ENCODE peak calls at places on chromosome 21, in seven cellular contexts. One of them, this sample, is unnamed.
A peak's percentile ranks its signal among the peaks of the same experiment; 100 is the strongest.

GRCh38 chr21:20459838-20460237 is 538.4 kb upstream of the NCAM2 start:
- DNase-seq in K562: no peak
- DNase-seq in GM12878: no peak
- DNase-seq in ascending aorta: no peak
- DNase-seq in fibroblast of lung: no peak
- DNase-seq in ovary: no peak
- DNase-seq in transverse colon: no peak
- DNase-seq in this sample: no peak

GRCh38 chr21:36584980-36585940 is 105.3 kb upstream of the CLDN14 start:
- DNase-seq in transverse colon: no peak
- DNase-seq in ovary: no peak
- DNase-seq in ascending aorta: no peak
- DNase-seq in fibroblast of lung: no peak
- DNase-seq in GM12878: no peak
- DNase-seq in K562: no peak
- DNase-seq in this sample: no peak

GRCh38 chr21:32484706-32485380 is 72.3 kb downstream of the EVA1C start:
- DNase-seq in ascending aorta: no peak
- DNase-seq in ovary: peak; percentile 8
- DNase-seq in GM12878: no peak
- DNase-seq in transverse colon: peak; percentile 74
- DNase-seq in K562: peak; percentile 7
- DNase-seq in fibroblast of lung: no peak
- DNase-seq in this sample: no peak

GRCh38 chr21:36544545-36544944 is 64.6 kb upstream of the CLDN14 start:
- DNase-seq in fibroblast of lung: no peak
- DNase-seq in ovary: no peak
- DNase-seq in transverse colon: no peak
- DNase-seq in K562: no peak
- DNase-seq in ascending aorta: no peak
- DNase-seq in GM12878: no peak
- DNase-seq in this sample: no peak

GRCh38 chr21:46559291-46559983 is 45.4 kb downstream of the S100B start:
- DNase-seq in transverse colon: no peak
- DNase-seq in fibroblast of lung: no peak
- DNase-seq in ovary: no peak
- DNase-seq in GM12878: peak; percentile 34
- DNase-seq in K562: no peak
- DNase-seq in ascending aorta: no peak
- DNase-seq in this sample: no peak

GRCh38 chr21:25934771-25935224 is 200.0 kb downstream of the GABPA start:
- DNase-seq in ascending aorta: peak; percentile 69
- DNase-seq in ovary: no peak
- DNase-seq in transverse colon: peak; percentile 51
- DNase-seq in K562: no peak
- DNase-seq in GM12878: no peak
- DNase-seq in fibroblast of lung: peak; percentile 98
- DNase-seq in this sample: peak; percentile 65

GRCh38 chr21:16116798-16117197 is 387.0 kb downstream of the USP25 start:
- DNase-seq in ovary: no peak
- DNase-seq in transverse colon: no peak
- DNase-seq in fibroblast of lung: peak; percentile 89
- DNase-seq in K562: no peak
- DNase-seq in ascending aorta: no peak
- DNase-seq in GM12878: no peak
- DNase-seq in this sample: no peak

GRCh38 chr21:33914188-33914587 is 1.4 kb downstream of the ATP5PO start:
- DNase-seq in transverse colon: no peak
- DNase-seq in fibroblast of lung: peak; percentile 57
- DNase-seq in GM12878: no peak
- DNase-seq in ovary: no peak
- DNase-seq in K562: no peak
- DNase-seq in ascending aorta: no peak
- DNase-seq in this sample: no peak

GRCh38 chr21:38910390-38911008 is 104.8 kb downstream of the ETS2 start:
- DNase-seq in K562: no peak
- DNase-seq in ascending aorta: no peak
- DNase-seq in GM12878: no peak
- DNase-seq in fibroblast of lung: no peak
- DNase-seq in transverse colon: peak; percentile 69
- DNase-seq in ovary: no peak
- DNase-seq in this sample: no peak

GRCh38 chr21:32794643-32795042 is 23.1 kb upstream of the PAXBP1 start:
- DNase-seq in transverse colon: no peak
- DNase-seq in ascending aorta: no peak
- DNase-seq in GM12878: no peak
- DNase-seq in ovary: no peak
- DNase-seq in K562: no peak
- DNase-seq in fibroblast of lung: peak; percentile 29
- DNase-seq in this sample: no peak

GRCh38 chr21:31255846-31256395 is 88.1 kb downstream of the TIAM1 start:
- DNase-seq in ovary: no peak
- DNase-seq in GM12878: no peak
- DNase-seq in fibroblast of lung: no peak
- DNase-seq in transverse colon: no peak
- DNase-seq in ascending aorta: no peak
- DNase-seq in K562: no peak
- DNase-seq in this sample: no peak

GRCh38 chr21:15682182-15682895 is 47.4 kb upstream of the USP25 start:
- DNase-seq in ascending aorta: no peak
- DNase-seq in K562: no peak
- DNase-seq in transverse colon: no peak
- DNase-seq in ovary: no peak
- DNase-seq in GM12878: no peak
- DNase-seq in fibroblast of lung: peak; percentile 43
- DNase-seq in this sample: no peak

GRCh38 chr21:38486221-38486620 is 12.1 kb downstream of the ERG start:
- DNase-seq in fibroblast of lung: peak; percentile 96
- DNase-seq in ascending aorta: no peak
- DNase-seq in ovary: no peak
- DNase-seq in transverse colon: no peak
- DNase-seq in K562: no peak
- DNase-seq in GM12878: no peak
- DNase-seq in this sample: no peak

GRCh38 chr21:35303085-35303484 is 254.0 kb upstream of the RUNX1 start:
- DNase-seq in ascending aorta: no peak
- DNase-seq in GM12878: no peak
- DNase-seq in fibroblast of lung: peak; percentile 95
- DNase-seq in K562: no peak
- DNase-seq in ovary: no peak
- DNase-seq in transverse colon: no peak
- DNase-seq in this sample: no peak

GRCh38 chr21:26473471-26473870 is 99.6 kb downstream of the CYYR1 start:
- DNase-seq in fibroblast of lung: no peak
- DNase-seq in transverse colon: no peak
- DNase-seq in ovary: no peak
- DNase-seq in GM12878: no peak
- DNase-seq in ascending aorta: no peak
- DNase-seq in K562: no peak
- DNase-seq in this sample: no peak

GRCh38 chr21:32962286-32962685 is 63.4 kb upstream of the OLIG2 start:
- DNase-seq in ovary: no peak
- DNase-seq in ascending aorta: no peak
- DNase-seq in transverse colon: no peak
- DNase-seq in fibroblast of lung: no peak
- DNase-seq in GM12878: no peak
- DNase-seq in K562: no peak
- DNase-seq in this sample: no peak

GRCh38 chr21:18877932-18878331 is 474.3 kb upstream of the TMPRSS15 start:
- DNase-seq in ovary: no peak
- DNase-seq in K562: no peak
- DNase-seq in GM12878: no peak
- DNase-seq in transverse colon: no peak
- DNase-seq in ascending aorta: no peak
- DNase-seq in fibroblast of lung: no peak
- DNase-seq in this sample: no peak

GRCh38 chr21:40227111-40227510 is 359.9 kb downstream of the PCP4 start:
- DNase-seq in fibroblast of lung: peak; percentile 2
- DNase-seq in GM12878: no peak
- DNase-seq in ovary: no peak
- DNase-seq in ascending aorta: no peak
- DNase-seq in transverse colon: no peak
- DNase-seq in K562: no peak
- DNase-seq in this sample: no peak

GRCh38 chr21:37849703-37850102 is 66.6 kb downstream of the KCNJ6 start:
- DNase-seq in ascending aorta: no peak
- DNase-seq in fibroblast of lung: peak; percentile 91
- DNase-seq in transverse colon: no peak
- DNase-seq in ovary: no peak
- DNase-seq in GM12878: no peak
- DNase-seq in K562: no peak
- DNase-seq in this sample: no peak

GRCh38 chr21:32298658-32299081 is at the start of gene MRAP:
- DNase-seq in fibroblast of lung: no peak
- DNase-seq in K562: no peak
- DNase-seq in transverse colon: no peak
- DNase-seq in ascending aorta: no peak
- DNase-seq in GM12878: no peak
- DNase-seq in ovary: no peak
- DNase-seq in this sample: no peak

GRCh38 chr21:14956826-14957225 is 108.0 kb downstream of the NRIP1 start:
- DNase-seq in ovary: no peak
- DNase-seq in transverse colon: no peak
- DNase-seq in ascending aorta: no peak
- DNase-seq in GM12878: no peak
- DNase-seq in K562: no peak
- DNase-seq in fibroblast of lung: peak; percentile 87
- DNase-seq in this sample: no peak

GRCh38 chr21:37566790-37567725 is 200.5 kb downstream of the DYRK1A start:
- DNase-seq in ascending aorta: no peak
- DNase-seq in fibroblast of lung: no peak
- DNase-seq in ovary: peak; percentile 53
- DNase-seq in K562: no peak
- DNase-seq in GM12878: no peak
- DNase-seq in transverse colon: no peak
- DNase-seq in this sample: no peak

GRCh38 chr21:40516336-40516735 is 330.6 kb downstream of the DSCAM start:
- DNase-seq in transverse colon: peak; percentile 12
- DNase-seq in GM12878: no peak
- DNase-seq in fibroblast of lung: no peak
- DNase-seq in ovary: no peak
- DNase-seq in ascending aorta: no peak
- DNase-seq in K562: no peak
- DNase-seq in this sample: no peak

GRCh38 chr21:43334214-43334958 is 92.5 kb downstream of the SIK1 start:
- DNase-seq in K562: no peak
- DNase-seq in ascending aorta: no peak
- DNase-seq in GM12878: no peak
- DNase-seq in ovary: no peak
- DNase-seq in fibroblast of lung: no peak
- DNase-seq in transverse colon: no peak
- DNase-seq in this sample: no peak

GRCh38 chr21:32907521-32907920 is 118.2 kb upstream of the OLIG2 start:
- DNase-seq in ascending aorta: no peak
- DNase-seq in K562: no peak
- DNase-seq in GM12878: no peak
- DNase-seq in ovary: no peak
- DNase-seq in transverse colon: no peak
- DNase-seq in fibroblast of lung: no peak
- DNase-seq in this sample: no peak

GRCh38 chr21:45277101-45278045 is 10.3 kb downstream of the POFUT2 start:
- DNase-seq in K562: no peak
- DNase-seq in transverse colon: peak; percentile 4
- DNase-seq in fibroblast of lung: no peak
- DNase-seq in ovary: peak; percentile 26
- DNase-seq in GM12878: no peak
- DNase-seq in ascending aorta: no peak
- DNase-seq in this sample: no peak
- H3K36me3 ChIP-seq in K562: peaks cover 72% of the 10 kb centered on the region
- H3K36me3 ChIP-seq in transverse colon: no peaks in the 10 kb centered on the region
- H3K36me3 ChIP-seq in fibroblast of lung: peaks cover 37% of the 10 kb centered on the region
- H3K36me3 ChIP-seq in ovary: no peaks in the 10 kb centered on the region
- H3K36me3 ChIP-seq in GM12878: peaks cover 2% of the 10 kb centered on the region
- H3K36me3 ChIP-seq in ascending aorta: peaks cover 75% of the 10 kb centered on the region
- H3K36me3 ChIP-seq in this sample: peaks cover 56% of the 10 kb centered on the region

DNA sequence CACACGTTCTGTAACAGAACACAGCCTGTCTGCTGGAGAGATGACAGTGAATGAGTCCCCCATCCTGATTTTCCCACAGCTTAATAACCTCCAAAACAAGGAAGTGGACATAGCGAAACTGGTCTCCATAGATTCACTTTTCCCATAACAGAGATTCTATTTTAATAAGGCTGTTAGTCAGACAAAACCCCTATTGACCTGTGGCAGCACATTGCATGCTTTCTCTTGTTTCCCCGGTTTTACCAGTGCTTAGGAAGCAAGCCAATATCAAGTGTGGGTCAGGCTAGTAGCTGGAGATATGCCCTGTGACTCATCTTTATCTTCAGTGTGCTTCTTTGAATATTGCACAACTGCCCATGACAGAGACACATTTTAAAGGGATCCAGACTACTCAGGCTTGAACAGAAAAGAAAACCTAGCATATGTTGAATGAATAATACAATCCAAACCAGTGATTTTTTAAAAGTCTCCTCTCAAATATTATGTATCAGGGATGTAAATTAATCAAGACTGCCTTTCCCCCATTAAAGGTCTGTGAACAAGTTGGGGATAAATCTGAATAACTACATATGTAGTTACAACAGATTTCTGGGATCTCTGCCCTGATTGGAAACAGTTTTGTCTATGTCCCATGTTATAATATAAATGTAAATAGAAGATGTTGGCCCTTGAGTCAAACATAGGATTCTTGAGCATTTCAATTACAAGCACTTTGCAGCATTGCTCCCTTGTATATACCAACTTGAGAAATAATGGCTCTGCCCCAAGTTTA is 11.9 kb upstream of the CLDN8 start:
- DNase-seq in transverse colon: no peak
- DNase-seq in ascending aorta: no peak
- DNase-seq in GM12878: no peak
- DNase-seq in fibroblast of lung: peak; percentile 82
- DNase-seq in K562: no peak
- DNase-seq in ovary: peak; percentile 24
- DNase-seq in this sample: no peak
- H3K4me3 ChIP-seq in transverse colon: no peak overlapping the region
- H3K4me3 ChIP-seq in ascending aorta: no peak overlapping the region
- H3K4me3 ChIP-seq in GM12878: no peak overlapping the region
- H3K4me3 ChIP-seq in fibroblast of lung: no peak overlapping the region
- H3K4me3 ChIP-seq in K562: no peak overlapping the region
- H3K4me3 ChIP-seq in ovary: no peak overlapping the region
- H3K4me3 ChIP-seq in this sample: no peak overlapping the region

DNA sequence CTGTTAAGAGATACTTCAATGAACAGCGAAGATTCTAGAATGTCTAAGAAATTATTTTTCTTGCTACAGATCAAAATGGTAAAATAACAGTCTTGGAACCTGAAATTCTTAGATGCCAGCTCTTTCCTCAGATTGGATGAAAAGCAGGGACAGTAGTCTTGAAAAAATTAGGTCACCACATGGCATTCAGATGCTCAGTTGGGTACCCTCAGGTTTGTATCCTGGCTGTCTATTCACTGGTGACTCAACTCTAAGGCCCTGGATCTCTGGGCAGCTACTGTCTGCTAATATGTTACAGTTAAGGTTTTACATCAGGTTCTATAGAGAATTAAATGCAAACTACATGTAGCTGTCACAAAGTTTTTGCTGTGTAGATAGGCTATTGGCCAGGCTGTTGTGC is 528.9 kb upstream of the ADAMTS5 start:
- DNase-seq in ascending aorta: no peak
- DNase-seq in K562: no peak
- DNase-seq in fibroblast of lung: no peak
- DNase-seq in transverse colon: no peak
- DNase-seq in ovary: no peak
- DNase-seq in GM12878: no peak
- DNase-seq in this sample: no peak
- TF ChIP-seq CTCF in ascending aorta: no peak
- TF ChIP-seq CTCF in K562: no peak
- TF ChIP-seq CTCF in fibroblast of lung: no peak
- TF ChIP-seq CTCF in transverse colon: no peak
- TF ChIP-seq CTCF in ovary: no peak
- TF ChIP-seq CTCF in GM12878: no peak
- TF ChIP-seq CTCF in this sample: no peak

GRCh38 chr21:29033871-29034270 is 9.4 kb downstream of the USP16 start:
- DNase-seq in transverse colon: no peak
- DNase-seq in GM12878: no peak
- DNase-seq in fibroblast of lung: no peak
- DNase-seq in K562: no peak
- DNase-seq in ovary: no peak
- DNase-seq in ascending aorta: no peak
- DNase-seq in this sample: no peak
- H3K36me3 ChIP-seq in transverse colon: no peaks in the 10 kb centered on the region
- H3K36me3 ChIP-seq in GM12878: peaks cover 5% of the 10 kb centered on the region
- H3K36me3 ChIP-seq in fibroblast of lung: peaks cover 17% of the 10 kb centered on the region
- H3K36me3 ChIP-seq in K562: peaks cover 92% of the 10 kb centered on the region
- H3K36me3 ChIP-seq in ovary: no peaks in the 10 kb centered on the region
- H3K36me3 ChIP-seq in ascending aorta: peaks cover 62% of the 10 kb centered on the region
- H3K36me3 ChIP-seq in this sample: peaks cover 29% of the 10 kb centered on the region

This sample was measured in thoracic aorta.